ENCODE peak calls at places on chromosomes 5 and 9, in ten cellular contexts. One of them, this sample, is unnamed.

GRCh38 chr9:114396558-114397218 is 8.9 kb upstream of the AKNA start:
- DNase-seq in stimulated activated naive CD8-positive, alpha-beta T cell treated with anti-CD3 and anti-CD28 coated beads, Interleukin-15, amount 100 ng/mL, for 72 hours: no peak
- DNase-seq in Right ventricle myocardium superior: no peak
- DNase-seq in left ventricle myocardium superior: no peak
- DNase-seq in COR-L47: no peak
- DNase-seq in NCI-H1417: no peak
- DNase-seq in lower leg skin: no peak
- DNase-seq in AG08395: no peak
- DNase-seq in HEK293T: no peak
- DNase-seq in uterus: peak; percentile 81
- DNase-seq in this sample: no peak

GRCh38 chr9:116713266-116713665 is 26.2 kb downstream of the TRIM32 start:
- DNase-seq in stimulated activated naive CD8-positive, alpha-beta T cell treated with anti-CD3 and anti-CD28 coated beads, Interleukin-15, amount 100 ng/mL, for 72 hours: no peak
- DNase-seq in Right ventricle myocardium superior: no peak
- DNase-seq in left ventricle myocardium superior: no peak
- DNase-seq in COR-L47: peak; percentile 12
- DNase-seq in NCI-H1417: peak; percentile 88
- DNase-seq in lower leg skin: no peak
- DNase-seq in AG08395: no peak
- DNase-seq in HEK293T: no peak
- DNase-seq in uterus: no peak
- DNase-seq in this sample: peak; percentile 13

GRCh38 chr5:33312631-33313030 is 128.1 kb upstream of the TARS1 start:
- DNase-seq in stimulated activated naive CD8-positive, alpha-beta T cell treated with anti-CD3 and anti-CD28 coated beads, Interleukin-15, amount 100 ng/mL, for 72 hours: no peak
- DNase-seq in Right ventricle myocardium superior: no peak
- DNase-seq in left ventricle myocardium superior: no peak
- DNase-seq in COR-L47: no peak
- DNase-seq in NCI-H1417: no peak
- DNase-seq in lower leg skin: no peak
- DNase-seq in AG08395: no peak
- DNase-seq in HEK293T: no peak
- DNase-seq in uterus: no peak
- DNase-seq in this sample: no peak

GRCh38 chr9:127154003-127154389 is 31.6 kb upstream of the ANGPTL2 start:
- DNase-seq in stimulated activated naive CD8-positive, alpha-beta T cell treated with anti-CD3 and anti-CD28 coated beads, Interleukin-15, amount 100 ng/mL, for 72 hours: no peak
- DNase-seq in Right ventricle myocardium superior: no peak
- DNase-seq in left ventricle myocardium superior: no peak
- DNase-seq in COR-L47: no peak
- DNase-seq in NCI-H1417: no peak
- DNase-seq in lower leg skin: no peak
- DNase-seq in AG08395: no peak
- DNase-seq in HEK293T: no peak
- DNase-seq in uterus: peak; percentile 14
- DNase-seq in this sample: no peak

GRCh38 chr5:1558945-1559344 is 35.2 kb upstream of the LPCAT1 start:
- DNase-seq in stimulated activated naive CD8-positive, alpha-beta T cell treated with anti-CD3 and anti-CD28 coated beads, Interleukin-15, amount 100 ng/mL, for 72 hours: no peak
- DNase-seq in Right ventricle myocardium superior: no peak
- DNase-seq in left ventricle myocardium superior: no peak
- DNase-seq in COR-L47: no peak
- DNase-seq in NCI-H1417: no peak
- DNase-seq in lower leg skin: no peak
- DNase-seq in AG08395: no peak
- DNase-seq in HEK293T: no peak
- DNase-seq in uterus: no peak
- DNase-seq in this sample: no peak

GRCh38 chr5:158677490-158677838 is 422.3 kb downstream of the EBF1 start:
- DNase-seq in stimulated activated naive CD8-positive, alpha-beta T cell treated with anti-CD3 and anti-CD28 coated beads, Interleukin-15, amount 100 ng/mL, for 72 hours: no peak
- DNase-seq in Right ventricle myocardium superior: no peak
- DNase-seq in left ventricle myocardium superior: no peak
- DNase-seq in COR-L47: no peak
- DNase-seq in NCI-H1417: no peak
- DNase-seq in lower leg skin: no peak
- DNase-seq in AG08395: no peak
- DNase-seq in HEK293T: no peak
- DNase-seq in uterus: no peak
- DNase-seq in this sample: no peak

GRCh38 chr5:138974227-138975063 is 99.3 kb upstream of the LRRTM2 start:
- DNase-seq in stimulated activated naive CD8-positive, alpha-beta T cell treated with anti-CD3 and anti-CD28 coated beads, Interleukin-15, amount 100 ng/mL, for 72 hours: no peak
- DNase-seq in Right ventricle myocardium superior: peak; percentile 72
- DNase-seq in left ventricle myocardium superior: peak; percentile 72
- DNase-seq in COR-L47: peak; percentile 85
- DNase-seq in NCI-H1417: no peak
- DNase-seq in lower leg skin: peak; percentile 41
- DNase-seq in AG08395: peak; percentile 48
- DNase-seq in HEK293T: no peak
- DNase-seq in uterus: peak; percentile 67
- DNase-seq in this sample: peak; percentile 14

GRCh38 chr9:77291714-77292113 is 114.4 kb downstream of the VPS13A start:
- DNase-seq in stimulated activated naive CD8-positive, alpha-beta T cell treated with anti-CD3 and anti-CD28 coated beads, Interleukin-15, amount 100 ng/mL, for 72 hours: no peak
- DNase-seq in Right ventricle myocardium superior: no peak
- DNase-seq in left ventricle myocardium superior: no peak
- DNase-seq in COR-L47: no peak
- DNase-seq in NCI-H1417: peak; percentile 31
- DNase-seq in lower leg skin: no peak
- DNase-seq in AG08395: peak; percentile 46
- DNase-seq in HEK293T: peak; percentile 58
- DNase-seq in uterus: no peak
- DNase-seq in this sample: peak; percentile 33

GRCh38 chr5:75951158-75951557 is 132.0 kb upstream of the SV2C start:
- DNase-seq in stimulated activated naive CD8-positive, alpha-beta T cell treated with anti-CD3 and anti-CD28 coated beads, Interleukin-15, amount 100 ng/mL, for 72 hours: no peak
- DNase-seq in Right ventricle myocardium superior: no peak
- DNase-seq in left ventricle myocardium superior: no peak
- DNase-seq in COR-L47: no peak
- DNase-seq in NCI-H1417: no peak
- DNase-seq in lower leg skin: no peak
- DNase-seq in AG08395: no peak
- DNase-seq in HEK293T: no peak
- DNase-seq in uterus: no peak
- DNase-seq in this sample: no peak

GRCh38 chr5:168790691-168791230 is 211.6 kb upstream of the PANK3 start:
- DNase-seq in stimulated activated naive CD8-positive, alpha-beta T cell treated with anti-CD3 and anti-CD28 coated beads, Interleukin-15, amount 100 ng/mL, for 72 hours: no peak
- DNase-seq in Right ventricle myocardium superior: no peak
- DNase-seq in left ventricle myocardium superior: no peak
- DNase-seq in COR-L47: no peak
- DNase-seq in NCI-H1417: no peak
- DNase-seq in lower leg skin: no peak
- DNase-seq in AG08395: no peak
- DNase-seq in HEK293T: no peak
- DNase-seq in uterus: no peak
- DNase-seq in this sample: no peak

GRCh38 chr5:59583810-59584562 is 309.5 kb downstream of the PDE4D start:
- DNase-seq in stimulated activated naive CD8-positive, alpha-beta T cell treated with anti-CD3 and anti-CD28 coated beads, Interleukin-15, amount 100 ng/mL, for 72 hours: no peak
- DNase-seq in Right ventricle myocardium superior: no peak
- DNase-seq in left ventricle myocardium superior: no peak
- DNase-seq in COR-L47: peak; percentile 57
- DNase-seq in NCI-H1417: peak; percentile 78
- DNase-seq in lower leg skin: no peak
- DNase-seq in AG08395: no peak
- DNase-seq in HEK293T: no peak
- DNase-seq in uterus: no peak
- DNase-seq in this sample: peak; percentile 56

GRCh38 chr5:145160679-145161078 is 674.5 kb downstream of the PRELID2 start:
- DNase-seq in stimulated activated naive CD8-positive, alpha-beta T cell treated with anti-CD3 and anti-CD28 coated beads, Interleukin-15, amount 100 ng/mL, for 72 hours: no peak
- DNase-seq in Right ventricle myocardium superior: no peak
- DNase-seq in left ventricle myocardium superior: no peak
- DNase-seq in COR-L47: no peak
- DNase-seq in NCI-H1417: no peak
- DNase-seq in lower leg skin: no peak
- DNase-seq in AG08395: no peak
- DNase-seq in HEK293T: no peak
- DNase-seq in uterus: no peak
- DNase-seq in this sample: no peak

GRCh38 chr5:141186897-141187512 is at the start of gene PCDHB9:
- DNase-seq in stimulated activated naive CD8-positive, alpha-beta T cell treated with anti-CD3 and anti-CD28 coated beads, Interleukin-15, amount 100 ng/mL, for 72 hours: no peak
- DNase-seq in Right ventricle myocardium superior: no peak
- DNase-seq in left ventricle myocardium superior: no peak
- DNase-seq in COR-L47: peak; percentile 63
- DNase-seq in NCI-H1417: peak; percentile 66
- DNase-seq in lower leg skin: no peak
- DNase-seq in AG08395: peak; percentile 29
- DNase-seq in HEK293T: peak; percentile 12
- DNase-seq in uterus: no peak
- DNase-seq in this sample: no peak

GRCh38 chr5:56350595-56351170 is 117.6 kb upstream of the ANKRD55 start:
- DNase-seq in stimulated activated naive CD8-positive, alpha-beta T cell treated with anti-CD3 and anti-CD28 coated beads, Interleukin-15, amount 100 ng/mL, for 72 hours: no peak
- DNase-seq in Right ventricle myocardium superior: peak; percentile 75
- DNase-seq in left ventricle myocardium superior: peak; percentile 76
- DNase-seq in COR-L47: peak; percentile 27
- DNase-seq in NCI-H1417: peak; percentile 12
- DNase-seq in lower leg skin: peak; percentile 47
- DNase-seq in AG08395: peak; percentile 94
- DNase-seq in HEK293T: peak; percentile 20
- DNase-seq in uterus: peak; percentile 92
- DNase-seq in this sample: no peak

GRCh38 chr9:136799854-136800657 is 3.9 kb downstream of the CCDC183 start:
- DNase-seq in stimulated activated naive CD8-positive, alpha-beta T cell treated with anti-CD3 and anti-CD28 coated beads, Interleukin-15, amount 100 ng/mL, for 72 hours: peak; percentile 72
- DNase-seq in Right ventricle myocardium superior: peak; percentile 88
- DNase-seq in left ventricle myocardium superior: peak; percentile 92
- DNase-seq in COR-L47: peak; percentile 90
- DNase-seq in NCI-H1417: peak; percentile 97
- DNase-seq in lower leg skin: peak; percentile 71
- DNase-seq in AG08395: peak; percentile 48
- DNase-seq in HEK293T: peak; percentile 88
- DNase-seq in uterus: peak; percentile 65
- DNase-seq in this sample: peak; percentile 83

GRCh38 chr5:138352722-138353549 is 451 bp downstream of the KDM3B start:
- DNase-seq in stimulated activated naive CD8-positive, alpha-beta T cell treated with anti-CD3 and anti-CD28 coated beads, Interleukin-15, amount 100 ng/mL, for 72 hours: peak; percentile 81
- DNase-seq in Right ventricle myocardium superior: peak; percentile 79
- DNase-seq in left ventricle myocardium superior: peak; percentile 77
- DNase-seq in COR-L47: no peak
- DNase-seq in NCI-H1417: peak; percentile 68
- DNase-seq in lower leg skin: peak; percentile 55
- DNase-seq in AG08395: peak; percentile 43
- DNase-seq in HEK293T: peak; percentile 28
- DNase-seq in uterus: peak; percentile 46
- DNase-seq in this sample: peak; percentile 36

GRCh38 chr9:23858234-23858633 is 32.2 kb upstream of the ELAVL2 start:
- DNase-seq in stimulated activated naive CD8-positive, alpha-beta T cell treated with anti-CD3 and anti-CD28 coated beads, Interleukin-15, amount 100 ng/mL, for 72 hours: no peak
- DNase-seq in Right ventricle myocardium superior: no peak
- DNase-seq in left ventricle myocardium superior: no peak
- DNase-seq in COR-L47: no peak
- DNase-seq in NCI-H1417: no peak
- DNase-seq in lower leg skin: no peak
- DNase-seq in AG08395: no peak
- DNase-seq in HEK293T: no peak
- DNase-seq in uterus: no peak
- DNase-seq in this sample: no peak

GRCh38 chr9:89975586-89975985 is 370.8 kb downstream of the GADD45G start:
- DNase-seq in stimulated activated naive CD8-positive, alpha-beta T cell treated with anti-CD3 and anti-CD28 coated beads, Interleukin-15, amount 100 ng/mL, for 72 hours: no peak
- DNase-seq in Right ventricle myocardium superior: no peak
- DNase-seq in left ventricle myocardium superior: no peak
- DNase-seq in COR-L47: no peak
- DNase-seq in NCI-H1417: no peak
- DNase-seq in lower leg skin: no peak
- DNase-seq in AG08395: no peak
- DNase-seq in HEK293T: no peak
- DNase-seq in uterus: no peak
- DNase-seq in this sample: no peak

GRCh38 chr5:126016256-126016655 is 407.0 kb upstream of the GRAMD2B start:
- DNase-seq in stimulated activated naive CD8-positive, alpha-beta T cell treated with anti-CD3 and anti-CD28 coated beads, Interleukin-15, amount 100 ng/mL, for 72 hours: no peak
- DNase-seq in Right ventricle myocardium superior: peak; percentile 78
- DNase-seq in left ventricle myocardium superior: peak; percentile 75
- DNase-seq in COR-L47: no peak
- DNase-seq in NCI-H1417: peak; percentile 77
- DNase-seq in lower leg skin: peak; percentile 44
- DNase-seq in AG08395: no peak
- DNase-seq in HEK293T: no peak
- DNase-seq in uterus: peak; percentile 42
- DNase-seq in this sample: no peak

GRCh38 chr9:14560194-14560593 is 133.0 kb downstream of the ZDHHC21 start:
- DNase-seq in stimulated activated naive CD8-positive, alpha-beta T cell treated with anti-CD3 and anti-CD28 coated beads, Interleukin-15, amount 100 ng/mL, for 72 hours: no peak
- DNase-seq in Right ventricle myocardium superior: no peak
- DNase-seq in left ventricle myocardium superior: no peak
- DNase-seq in COR-L47: no peak
- DNase-seq in NCI-H1417: no peak
- DNase-seq in lower leg skin: no peak
- DNase-seq in AG08395: no peak
- DNase-seq in HEK293T: no peak
- DNase-seq in uterus: no peak
- DNase-seq in this sample: no peak

GRCh38 chr9:93306081-93306480 is 122.1 kb downstream of the WNK2 start:
- DNase-seq in stimulated activated naive CD8-positive, alpha-beta T cell treated with anti-CD3 and anti-CD28 coated beads, Interleukin-15, amount 100 ng/mL, for 72 hours: no peak
- DNase-seq in Right ventricle myocardium superior: peak; percentile 20
- DNase-seq in left ventricle myocardium superior: no peak
- DNase-seq in COR-L47: no peak
- DNase-seq in NCI-H1417: no peak
- DNase-seq in lower leg skin: no peak
- DNase-seq in AG08395: no peak
- DNase-seq in HEK293T: no peak
- DNase-seq in uterus: no peak
- DNase-seq in this sample: no peak

GRCh38 chr5:37722236-37723146 is 117.3 kb downstream of the GDNF start:
- DNase-seq in stimulated activated naive CD8-positive, alpha-beta T cell treated with anti-CD3 and anti-CD28 coated beads, Interleukin-15, amount 100 ng/mL, for 72 hours: peak; percentile 35
- DNase-seq in Right ventricle myocardium superior: no peak
- DNase-seq in left ventricle myocardium superior: no peak
- DNase-seq in COR-L47: no peak
- DNase-seq in NCI-H1417: no peak
- DNase-seq in lower leg skin: no peak
- DNase-seq in AG08395: peak; percentile 89
- DNase-seq in HEK293T: no peak
- DNase-seq in uterus: no peak
- DNase-seq in this sample: no peak

GRCh38 chr5:64003966-64004365 is 41.7 kb upstream of the HTR1A start:
- DNase-seq in stimulated activated naive CD8-positive, alpha-beta T cell treated with anti-CD3 and anti-CD28 coated beads, Interleukin-15, amount 100 ng/mL, for 72 hours: no peak
- DNase-seq in Right ventricle myocardium superior: no peak
- DNase-seq in left ventricle myocardium superior: no peak
- DNase-seq in COR-L47: no peak
- DNase-seq in NCI-H1417: no peak
- DNase-seq in lower leg skin: no peak
- DNase-seq in AG08395: no peak
- DNase-seq in HEK293T: no peak
- DNase-seq in uterus: no peak
- DNase-seq in this sample: no peak

GRCh38 chr5:53469946-53470687 is 10.3 kb upstream of the FST start:
- DNase-seq in stimulated activated naive CD8-positive, alpha-beta T cell treated with anti-CD3 and anti-CD28 coated beads, Interleukin-15, amount 100 ng/mL, for 72 hours: no peak
- DNase-seq in Right ventricle myocardium superior: no peak
- DNase-seq in left ventricle myocardium superior: no peak
- DNase-seq in COR-L47: no peak
- DNase-seq in NCI-H1417: no peak
- DNase-seq in lower leg skin: no peak
- DNase-seq in AG08395: peak; percentile 24
- DNase-seq in HEK293T: no peak
- DNase-seq in uterus: no peak
- DNase-seq in this sample: no peak

GRCh38 chr9:131981116-131981847 is 98.4 kb downstream of the MED27 start:
- DNase-seq in stimulated activated naive CD8-positive, alpha-beta T cell treated with anti-CD3 and anti-CD28 coated beads, Interleukin-15, amount 100 ng/mL, for 72 hours: no peak
- DNase-seq in Right ventricle myocardium superior: no peak
- DNase-seq in left ventricle myocardium superior: no peak
- DNase-seq in COR-L47: no peak
- DNase-seq in NCI-H1417: no peak
- DNase-seq in lower leg skin: no peak
- DNase-seq in AG08395: no peak
- DNase-seq in HEK293T: no peak
- DNase-seq in uterus: no peak
- DNase-seq in this sample: no peak

GRCh38 chr5:76813982-76814562 is 4.8 kb upstream of the F2RL1 start:
- DNase-seq in stimulated activated naive CD8-positive, alpha-beta T cell treated with anti-CD3 and anti-CD28 coated beads, Interleukin-15, amount 100 ng/mL, for 72 hours: no peak
- DNase-seq in Right ventricle myocardium superior: no peak
- DNase-seq in left ventricle myocardium superior: no peak
- DNase-seq in COR-L47: no peak
- DNase-seq in NCI-H1417: no peak
- DNase-seq in lower leg skin: no peak
- DNase-seq in AG08395: peak; percentile 76
- DNase-seq in HEK293T: no peak
- DNase-seq in uterus: no peak
- DNase-seq in this sample: no peak